ENCODE peak calls at places on chromosome 12, in four cellular contexts. Y is upper lobe of left lung, J is stomach, Z is fibroblast of lung. S is an unnamed sample.

GRCh38 chr12:47811070-47811391 is 8.7 kb downstream of the HDAC7 start:
- DNase-seq in Y (no peak), J (no peak), Z (no peak), S (no peak)

GRCh38 chr12:47778842-47779241 is 5.8 kb downstream of the SLC48A1 start:
- DNase-seq in Y (no peak), J (no peak), Z (no peak), S (no peak)

GRCh38 chr12:132505105-132505851 is 15.3 kb downstream of the FBRSL1 start:
- DNase-seq in Y (peak), J (no peak), Z (no peak), S (no peak)

GRCh38 chr12:51950682-51951198 is 759 bp upstream of the ACVR1B start:
- DNase-seq in Y (no peak), J (no peak), Z (no peak), S (no peak)

GRCh38 chr12:79008591-79008990 is 144.0 kb downstream of the SYT1 start:
- DNase-seq in Y (no peak), J (no peak), Z (no peak), S (no peak)

GRCh38 chr12:100359822-100360221 is 2.9 kb downstream of the SLC17A8 start:
- DNase-seq in Y (no peak), J (no peak), Z (peak), S (no peak)

GRCh38 chr12:85448548-85449139 is 168.6 kb downstream of the ALX1 start:
- DNase-seq in Y (no peak), J (no peak), Z (no peak), S (no peak)

GRCh38 chr12:109428038-109428629 is 49.0 kb downstream of the KCTD10 start:
- DNase-seq in Y (peak), J (peak), Z (peak), S (peak)

GRCh38 chr12:1093166-1093751 is 102.2 kb downstream of the ERC1 start:
- DNase-seq in Y (no peak), J (no peak), Z (peak), S (no peak)

GRCh38 chr12:131828671-131829350 is 618 bp downstream of the MMP17 start:
- DNase-seq in Y (peak), J (no peak), Z (no peak), S (no peak)

GRCh38 chr12:113472191-113473190 is 820 bp upstream of the LHX5 start:
- DNase-seq in Y (peak), J (no peak), Z (no peak), S (no peak)

GRCh38 chr12:57868870-57869609 is 22.5 kb upstream of the CTDSP2 start:
- DNase-seq in Y (peak), J (no peak), Z (no peak), S (peak)

GRCh38 chr12:62802981-62803380 is 132.0 kb downstream of the PPM1H start:
- DNase-seq in Y (no peak), J (no peak), Z (no peak), S (no peak)

GRCh38 chr12:52266514-52266913 is 7.9 kb upstream of the KRT86 start:
- DNase-seq in Y (no peak), J (no peak), Z (no peak), S (no peak)

GRCh38 chr12:109304485-109304884 is 4.6 kb downstream of the FOXN4 start:
- DNase-seq in Y (no peak), J (no peak), Z (no peak), S (no peak)

GRCh38 chr12:117032593-117033381 is 66.4 kb downstream of the TESC start:
- DNase-seq in Y (peak), J (peak), Z (peak), S (peak)

GRCh38 chr12:9237286-9237685 is 29.1 kb upstream of the PZP start:
- DNase-seq in Y (no peak), J (no peak), Z (no peak), S (no peak)

GRCh38 chr12:52175411-52176350 is 16.1 kb downstream of the KRT80 start:
- DNase-seq in Y (no peak), J (no peak), Z (peak), S (no peak)

GRCh38 chr12:132305560-132305966 is 23.8 kb downstream of the GALNT9 start:
- DNase-seq in Y (peak), J (no peak), Z (no peak), S (no peak)

GRCh38 chr12:112321277-112321676 is 61.0 kb downstream of the HECTD4 start:
- DNase-seq in Y (no peak), J (no peak), Z (no peak), S (no peak)

GRCh38 chr12:12147111-12147510 is 76.4 kb downstream of the BCL2L14 start:
- DNase-seq in Y (no peak), J (no peak), Z (peak), S (no peak)

GRCh38 chr12:94222351-94222750 is 74.0 kb downstream of the PLXNC1 start:
- DNase-seq in Y (no peak), J (no peak), Z (no peak), S (no peak)

GRCh38 chr12:3046441-3047200 is 30.6 kb upstream of the TSPAN9 start:
- DNase-seq in Y (no peak), J (no peak), Z (peak), S (no peak)
- H3K27ac ChIP-seq in Y (peak), J (no peak), Z (no peak), S (no peak)

DNA sequence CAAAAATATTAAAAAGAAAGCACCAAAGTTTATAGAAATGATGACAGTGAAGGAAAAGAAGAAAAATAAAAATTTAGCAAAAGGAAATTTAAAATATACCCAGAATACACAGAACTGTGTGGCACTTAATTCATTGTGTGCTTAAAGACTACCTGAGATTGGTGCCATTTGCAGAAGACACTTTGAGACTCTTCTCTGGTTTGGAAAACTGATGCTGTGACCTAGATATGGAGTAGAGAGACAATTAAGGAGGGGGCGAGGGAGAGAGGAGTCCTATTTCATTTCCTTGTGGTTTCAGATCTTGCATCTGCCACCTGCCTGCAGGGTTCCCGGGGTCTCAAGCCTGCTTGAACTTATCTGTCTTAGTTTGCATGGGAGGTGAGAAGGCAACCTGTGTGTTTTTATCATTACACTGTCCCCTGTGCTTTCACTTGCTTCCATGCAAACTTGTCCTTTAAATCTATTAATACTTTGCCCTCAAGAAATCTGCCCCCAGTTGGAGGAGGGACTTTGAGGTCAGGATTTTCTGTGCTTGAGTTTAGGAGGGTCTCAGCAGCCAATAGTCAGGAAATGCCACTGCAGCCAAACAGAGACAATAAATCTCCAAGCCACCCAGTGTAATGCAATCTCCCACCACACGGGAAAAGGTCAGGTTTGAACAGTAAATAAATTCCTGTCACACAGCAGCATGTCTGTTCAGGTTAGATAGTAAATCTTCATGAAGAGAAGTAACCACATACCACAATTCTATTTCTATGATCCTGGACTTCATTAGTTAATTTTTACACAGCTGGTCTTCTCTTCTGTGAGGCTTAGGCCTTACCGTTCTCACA is 119.4 kb downstream of the CAND1 start:
- DNase-seq in Y (no peak), J (no peak), Z (no peak), S (no peak)
- H3K27ac ChIP-seq in Y (no peak), J (no peak), Z (no peak), S (no peak)

GRCh38 chr12:25202139-25202538 is 7.1 kb downstream of the ETFRF1 start:
- DNase-seq in Y (no peak), J (no peak), Z (no peak), S (no peak)
- H3K27ac ChIP-seq in Y (no peak), J (no peak), Z (no peak), S (no peak)

GRCh38 chr12:26987634-26988424 is 26.4 kb downstream of the TM7SF3 start:
- DNase-seq in Y (no peak), J (no peak), Z (peak), S (no peak)
- H3K27ac ChIP-seq in Y (peak), J (no peak), Z (no peak), S (peak)

GRCh38 chr12:75756112-75756511 is 244.7 kb upstream of the KRR1 start:
- DNase-seq in Y (no peak), J (no peak), Z (no peak), S (no peak)

GRCh38 chr12:75756771-75757170 is 245.4 kb upstream of the KRR1 start:
- DNase-seq in Y (no peak), J (no peak), Z (no peak), S (no peak)

GRCh38 chr12:75760481-75761324 is 249.3 kb upstream of the KRR1 start:
- DNase-seq in Y (no peak), J (no peak), Z (no peak), S (no peak)

GRCh38 chr12:75759196-75759595 is 247.8 kb upstream of the KRR1 start:
- DNase-seq in Y (no peak), J (no peak), Z (no peak), S (no peak)

DNA sequence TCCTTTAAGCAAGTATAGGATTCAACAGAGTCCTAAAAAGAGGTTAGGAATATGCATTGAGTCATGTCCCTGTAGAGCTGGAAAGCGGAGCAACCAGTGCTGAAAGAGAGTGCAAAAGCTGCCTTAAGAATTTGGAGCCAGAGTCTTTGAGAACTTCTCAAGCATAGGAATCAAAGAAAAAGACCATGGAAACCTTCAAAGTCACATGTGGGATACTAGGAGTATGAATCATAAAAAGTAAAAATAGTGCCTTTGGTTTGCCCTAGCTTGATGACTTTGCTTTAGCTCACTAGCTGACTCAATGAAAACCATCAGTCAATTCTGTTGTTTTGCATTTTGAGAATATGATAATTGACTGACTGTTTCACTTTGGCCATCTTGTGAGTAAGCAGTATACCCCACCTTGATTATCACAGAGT is 248.4 kb upstream of the KRR1 start:
- DNase-seq in Y (no peak), J (no peak), Z (peak), S (no peak)
- H3K27ac ChIP-seq in Y (no peak), J (no peak), Z (peak), S (no peak)

DNA sequence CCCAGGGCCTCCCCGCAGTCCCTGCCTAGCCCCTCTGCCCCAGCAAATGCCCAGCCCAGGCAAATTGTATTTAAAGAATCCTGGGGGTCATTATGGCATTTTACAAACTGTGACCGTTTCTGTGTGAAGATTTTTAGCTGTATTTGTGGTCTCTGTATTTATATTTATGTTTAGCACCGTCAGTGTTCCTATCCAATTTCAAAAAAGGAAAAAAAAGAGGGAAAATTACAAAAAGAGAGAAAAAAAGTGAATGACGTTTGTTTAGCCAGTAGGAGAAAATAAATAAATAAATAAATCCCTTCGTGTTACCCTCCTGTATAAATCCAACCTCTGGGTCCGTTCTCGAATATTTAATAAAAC is 2.2 kb downstream of the HOXC6 start:
- DNase-seq in Y (no peak), J (no peak), Z (no peak), S (no peak)
- H3K27ac ChIP-seq in Y (no peak), J (no peak), Z (no peak), S (no peak)

DNA sequence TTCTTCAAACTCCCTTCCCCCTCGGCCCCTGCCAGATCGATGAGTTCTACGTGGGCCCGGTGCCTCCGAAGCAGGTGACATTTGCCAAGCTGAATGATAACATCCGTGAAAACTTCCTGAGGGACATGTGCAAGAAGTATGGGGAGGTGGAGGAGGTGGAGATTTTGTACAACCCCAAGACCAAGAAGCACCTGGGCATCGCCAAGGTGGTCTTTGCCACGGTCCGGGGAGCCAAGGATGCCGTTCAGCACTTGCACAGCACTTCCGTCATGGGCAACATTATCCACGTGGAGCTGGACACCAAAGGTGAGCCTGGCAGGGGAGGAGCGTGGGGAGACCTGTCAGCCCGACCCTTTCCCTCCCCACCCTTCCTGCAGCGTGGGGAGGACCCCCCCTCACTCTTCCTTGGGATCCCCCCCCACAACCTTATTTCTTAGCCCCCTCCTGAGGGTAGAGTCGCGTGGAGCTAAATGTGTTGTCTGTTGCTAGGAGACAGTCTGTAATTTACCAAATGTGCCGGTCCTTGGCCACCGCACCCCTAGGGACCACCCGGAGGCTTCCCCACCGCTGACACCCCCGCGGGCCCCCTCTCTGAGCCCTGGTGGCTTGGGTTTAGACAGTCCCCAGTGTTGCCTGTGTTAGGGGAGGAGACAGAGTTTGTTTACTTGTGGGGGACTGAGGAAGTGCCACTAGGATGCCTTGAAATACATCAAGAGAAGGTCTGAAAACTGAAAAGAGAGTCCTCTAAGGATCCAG is 2.2 kb downstream of the SETD1B start:
- DNase-seq in Y (peak), J (no peak), Z (no peak), S (no peak)
- H3K27ac ChIP-seq in Y (peak), J (peak), Z (peak), S (peak)

GRCh38 chr12:76542908-76543307 is 16.7 kb downstream of the OSBPL8 start:
- DNase-seq in Y (no peak), J (no peak), Z (no peak), S (no peak)
- H3K27ac ChIP-seq in Y (peak), J (no peak), Z (no peak), S (no peak)